ENCODE peak calls at places on chromosome 19, in six cellular contexts. Y, C, R, N, A and S are unnamed samples.

GRCh38 chr19:3336680-3337523 is 29.5 kb upstream of the NFIC start:
- DNase-seq in Y (no peak), C (no peak), R (peak), N (no peak), A (peak), S (no peak)

GRCh38 chr19:39342647-39343305 is 555 bp downstream of the SAMD4B start:
- DNase-seq in Y (no peak), C (no peak), R (no peak), N (no peak), A (no peak), S (no peak)

GRCh38 chr19:44002212-44002565 is 568 bp upstream of the ZNF230 start:
- DNase-seq in Y (no peak), C (no peak), R (no peak), N (no peak), A (no peak), S (no peak)

GRCh38 chr19:32875428-32875827 is 5.9 kb upstream of the SLC7A9 start:
- DNase-seq in Y (no peak), C (no peak), R (no peak), N (no peak), A (no peak), S (no peak)

GRCh38 chr19:55095260-55096060 is 19.8 kb downstream of the EPS8L1 start:
- DNase-seq in Y (no peak), C (peak), R (no peak), N (no peak), A (no peak), S (no peak)

GRCh38 chr19:10612515-10613119 is 12.7 kb upstream of the SLC44A2 start:
- DNase-seq in Y (no peak), C (no peak), R (peak), N (no peak), A (no peak), S (no peak)

GRCh38 chr19:32876236-32876918 is 6.8 kb upstream of the SLC7A9 start:
- DNase-seq in Y (no peak), C (no peak), R (no peak), N (no peak), A (no peak), S (peak)

GRCh38 chr19:22882797-22883196 is 50.7 kb downstream of the ZNF723 start:
- DNase-seq in Y (no peak), C (no peak), R (no peak), N (no peak), A (no peak), S (no peak)

GRCh38 chr19:28416245-28416644 is 796.7 kb downstream of the UQCRFS1 start:
- DNase-seq in Y (no peak), C (no peak), R (no peak), N (no peak), A (no peak), S (no peak)

GRCh38 chr19:42129399-42130253 is 2.6 kb downstream of the POU2F2 start:
- DNase-seq in Y (no peak), C (no peak), R (peak), N (no peak), A (no peak), S (no peak)

GRCh38 chr19:48513289-48514122 is 1.9 kb upstream of the LMTK3 start:
- DNase-seq in Y (peak), C (peak), R (peak), N (peak), A (peak), S (peak)